ENCODE peak calls at places on chromosomes 4 and X, in six cellular contexts. One of them, this sample, is unnamed.

GRCh38 chr4:163672751-163673150 is 178.3 kb downstream of the TMA16 start:
- DNase-seq in stomach: no peak
- DNase-seq in HepG2: no peak
- DNase-seq in IMR-90: no peak
- DNase-seq in body of pancreas: no peak
- DNase-seq in lower leg skin: no peak
- DNase-seq in this sample: no peak

GRCh38 chr4:84879651-84880200 is 86.8 kb downstream of the WDFY3 start:
- DNase-seq in stomach: no peak
- DNase-seq in HepG2: no peak
- DNase-seq in IMR-90: peak; percentile 33
- DNase-seq in body of pancreas: no peak
- DNase-seq in lower leg skin: no peak
- DNase-seq in this sample: no peak

GRCh38 chr4:106565727-106566126 is 197.1 kb upstream of the GIMD1 start:
- DNase-seq in stomach: no peak
- DNase-seq in HepG2: no peak
- DNase-seq in IMR-90: no peak
- DNase-seq in body of pancreas: no peak
- DNase-seq in lower leg skin: peak; percentile 18
- DNase-seq in this sample: no peak

GRCh38 chrX:24294619-24295018 is 19.2 kb downstream of the SUPT20HL2 start:
- DNase-seq in stomach: no peak
- DNase-seq in HepG2: no peak
- DNase-seq in IMR-90: no peak
- DNase-seq in body of pancreas: peak; percentile 13
- DNase-seq in lower leg skin: no peak
- DNase-seq in this sample: peak; percentile 14

GRCh38 chrX:112865464-112866025 is 24.9 kb upstream of the AMOT start:
- DNase-seq in stomach: no peak
- DNase-seq in HepG2: no peak
- DNase-seq in IMR-90: no peak
- DNase-seq in body of pancreas: no peak
- DNase-seq in lower leg skin: no peak
- DNase-seq in this sample: no peak

GRCh38 chrX:137051978-137052640 is 18.3 kb upstream of the GPR101 start:
- DNase-seq in stomach: peak; percentile 62
- DNase-seq in HepG2: peak; percentile 21
- DNase-seq in IMR-90: peak; percentile 17
- DNase-seq in body of pancreas: peak; percentile 68
- DNase-seq in lower leg skin: no peak
- DNase-seq in this sample: peak; percentile 52

GRCh38 chr4:175386776-175387507 is 425.1 kb downstream of the GPM6A start:
- DNase-seq in stomach: no peak
- DNase-seq in HepG2: no peak
- DNase-seq in IMR-90: no peak
- DNase-seq in body of pancreas: no peak
- DNase-seq in lower leg skin: no peak
- DNase-seq in this sample: no peak

GRCh38 chr4:13984996-13985780 is 357.7 kb upstream of the BOD1L1 start:
- DNase-seq in stomach: no peak
- DNase-seq in HepG2: no peak
- DNase-seq in IMR-90: peak; percentile 50
- DNase-seq in body of pancreas: peak; percentile 15
- DNase-seq in lower leg skin: no peak
- DNase-seq in this sample: peak; percentile 52

GRCh38 chrX:141405486-141405877 is 163.2 kb upstream of the SPANXC start:
- DNase-seq in stomach: no peak
- DNase-seq in HepG2: no peak
- DNase-seq in IMR-90: no peak
- DNase-seq in body of pancreas: no peak
- DNase-seq in lower leg skin: no peak
- DNase-seq in this sample: no peak

GRCh38 chrX:10199212-10199611 is 42.4 kb downstream of the CLCN4 start:
- DNase-seq in stomach: no peak
- DNase-seq in HepG2: no peak
- DNase-seq in IMR-90: peak; percentile 67
- DNase-seq in body of pancreas: no peak
- DNase-seq in lower leg skin: peak; percentile 23
- DNase-seq in this sample: peak; percentile 23

DNA sequence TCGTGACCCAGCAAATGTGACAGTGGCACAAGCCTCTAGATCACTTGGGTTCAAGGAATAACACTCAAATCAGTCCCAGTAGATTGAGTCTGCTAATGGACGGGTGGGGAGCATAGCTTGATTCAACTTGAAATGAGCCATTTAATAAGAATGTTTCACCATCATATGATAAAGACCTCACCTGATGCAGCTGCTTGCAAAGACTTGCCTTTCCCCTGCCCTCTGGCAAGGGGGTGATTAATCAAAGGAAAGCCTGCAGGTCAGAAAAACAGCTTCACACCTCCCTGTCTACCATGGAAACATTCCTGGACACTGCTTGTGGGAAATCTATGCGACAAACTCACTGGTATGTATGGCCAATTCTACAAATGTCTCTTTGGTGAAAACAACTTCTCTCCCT is 54.5 kb downstream of the CD99L2 start:
- DNase-seq in stomach: no peak
- DNase-seq in HepG2: no peak
- DNase-seq in IMR-90: no peak
- DNase-seq in body of pancreas: no peak
- DNase-seq in lower leg skin: no peak
- DNase-seq in this sample: no peak
- TF ChIP-seq CTCF in stomach: no peak
- TF ChIP-seq CTCF in HepG2: no peak
- TF ChIP-seq CTCF in IMR-90: no peak
- TF ChIP-seq CTCF in body of pancreas: no peak
- TF ChIP-seq CTCF in lower leg skin: no peak
- TF ChIP-seq CTCF in this sample: no peak

DNA sequence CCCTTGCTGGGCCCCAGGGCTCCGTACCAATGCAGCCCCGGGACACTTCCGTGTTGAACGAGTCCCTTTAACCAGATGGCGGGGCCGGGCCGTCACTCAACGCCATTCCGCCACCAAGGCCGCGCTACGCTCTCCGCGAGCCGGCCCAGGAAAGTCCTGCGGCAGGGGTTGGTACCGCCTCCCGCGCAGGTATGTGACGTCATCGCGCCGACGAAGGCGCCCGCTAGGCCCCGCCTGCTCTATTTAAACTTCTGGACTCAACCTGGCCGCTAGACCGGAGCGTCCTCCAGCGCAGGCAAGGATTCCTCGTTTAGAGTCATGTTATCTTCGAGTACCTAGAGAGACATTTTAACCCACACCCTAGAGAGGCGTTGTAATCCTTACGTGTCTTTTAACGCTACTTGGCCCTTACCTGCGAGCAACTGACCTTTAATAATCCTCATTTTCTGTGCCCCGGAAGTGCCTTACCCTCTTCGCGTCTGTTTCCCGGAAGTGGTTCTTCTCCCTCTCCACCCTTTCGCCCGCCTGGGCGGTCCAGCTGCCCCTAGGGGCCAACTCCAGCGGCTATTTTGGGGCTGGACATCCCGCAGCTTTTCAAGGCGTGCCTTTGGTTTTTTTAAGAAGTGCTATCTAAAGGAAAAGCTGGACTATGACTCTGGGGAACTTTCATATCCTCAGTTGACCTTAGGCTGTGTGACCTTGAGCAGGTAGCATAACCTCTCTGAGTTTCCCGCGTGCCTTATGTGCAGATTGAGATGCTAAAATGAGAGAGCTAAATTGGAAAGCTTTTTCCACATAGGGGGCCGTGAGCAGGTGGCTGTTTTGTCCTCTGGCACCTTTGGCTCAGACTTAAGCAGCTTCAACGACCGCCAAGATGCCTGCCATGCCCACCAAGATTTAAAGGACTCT is at the start of gene PNPLA4:
- DNase-seq in stomach: peak; percentile 93
- DNase-seq in HepG2: peak; percentile 71
- DNase-seq in IMR-90: peak; percentile 64
- DNase-seq in body of pancreas: peak; percentile 93
- DNase-seq in lower leg skin: peak; percentile 55
- DNase-seq in this sample: peak; percentile 93
- TF ChIP-seq POLR2A in stomach: no peak
- TF ChIP-seq POLR2A in HepG2: peak; percentile 90
- TF ChIP-seq POLR2A in IMR-90: peak; percentile 48
- TF ChIP-seq POLR2A in body of pancreas: peak; percentile 77
- TF ChIP-seq POLR2A in lower leg skin: no peak
- TF ChIP-seq POLR2A in this sample: peak; percentile 62

DNA sequence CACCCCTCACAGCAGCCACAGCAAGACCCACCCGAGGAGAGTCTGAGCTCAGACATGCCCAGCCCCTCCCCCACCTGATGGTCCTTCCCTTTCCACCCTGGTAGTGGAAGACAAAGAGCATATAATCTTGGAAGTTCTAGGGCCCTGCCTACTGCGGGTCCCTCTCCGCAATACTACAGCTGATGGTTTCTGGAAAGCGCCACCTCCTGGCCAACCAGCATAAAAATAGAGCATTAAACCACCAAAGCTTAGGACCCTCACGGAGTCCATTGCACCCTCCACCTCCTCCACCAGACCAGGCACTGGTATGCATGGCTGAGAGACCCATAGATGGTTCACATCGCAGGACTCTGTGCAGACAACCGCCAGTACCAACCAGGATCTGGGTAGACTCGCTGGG is 78.2 kb downstream of the SH3BGRL start:
- DNase-seq in stomach: no peak
- DNase-seq in HepG2: no peak
- DNase-seq in IMR-90: no peak
- DNase-seq in body of pancreas: no peak
- DNase-seq in lower leg skin: no peak
- DNase-seq in this sample: no peak
- TF ChIP-seq CTCF in stomach: no peak
- TF ChIP-seq CTCF in HepG2: no peak
- TF ChIP-seq CTCF in IMR-90: peak; percentile 8
- TF ChIP-seq CTCF in body of pancreas: no peak
- TF ChIP-seq CTCF in lower leg skin: no peak
- TF ChIP-seq CTCF in this sample: no peak

DNA sequence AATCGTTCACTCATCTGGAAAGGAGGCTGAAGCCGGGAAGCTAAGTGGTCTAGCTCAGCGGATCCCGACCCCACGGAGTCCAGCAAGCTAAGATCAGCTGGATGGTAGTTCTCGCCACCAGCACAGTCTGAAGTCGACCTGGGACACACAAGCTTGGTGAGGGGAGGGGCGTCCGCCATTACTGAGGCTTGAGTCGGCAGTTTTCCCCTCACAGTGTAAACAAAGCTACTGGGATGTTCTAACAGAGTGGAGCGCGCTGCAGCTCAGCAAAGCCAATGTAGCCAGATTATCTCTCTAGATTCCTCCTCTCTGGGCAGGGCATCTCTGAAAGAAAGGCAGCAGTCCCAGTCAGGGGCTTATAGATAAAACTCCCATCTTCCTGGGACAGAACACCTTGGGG is 555.4 kb downstream of the BCOR start:
- DNase-seq in stomach: no peak
- DNase-seq in HepG2: no peak
- DNase-seq in IMR-90: no peak
- DNase-seq in body of pancreas: no peak
- DNase-seq in lower leg skin: no peak
- DNase-seq in this sample: no peak
- TF ChIP-seq POLR2A in stomach: no peak
- TF ChIP-seq POLR2A in HepG2: no peak
- TF ChIP-seq POLR2A in IMR-90: no peak
- TF ChIP-seq POLR2A in body of pancreas: no peak
- TF ChIP-seq POLR2A in lower leg skin: no peak
- TF ChIP-seq POLR2A in this sample: no peak

GRCh38 chrX:107449490-107450175 is at the start of gene FRMPD3:
- DNase-seq in stomach: no peak
- DNase-seq in HepG2: no peak
- DNase-seq in IMR-90: no peak
- DNase-seq in body of pancreas: no peak
- DNase-seq in lower leg skin: no peak
- DNase-seq in this sample: no peak

GRCh38 chrX:107448625-107449468 is 605 bp upstream of the FRMPD3 start:
- DNase-seq in stomach: no peak
- DNase-seq in HepG2: no peak
- DNase-seq in IMR-90: no peak
- DNase-seq in body of pancreas: peak; percentile 10
- DNase-seq in lower leg skin: no peak
- DNase-seq in this sample: peak; percentile 17

GRCh38 chrX:107451754-107452153 is 2.3 kb downstream of the FRMPD3 start:
- DNase-seq in stomach: no peak
- DNase-seq in HepG2: no peak
- DNase-seq in IMR-90: no peak
- DNase-seq in body of pancreas: no peak
- DNase-seq in lower leg skin: no peak
- DNase-seq in this sample: no peak

GRCh38 chrX:107447642-107448041 is 1.8 kb upstream of the FRMPD3 start:
- DNase-seq in stomach: no peak
- DNase-seq in HepG2: no peak
- DNase-seq in IMR-90: no peak
- DNase-seq in body of pancreas: no peak
- DNase-seq in lower leg skin: no peak
- DNase-seq in this sample: no peak

DNA sequence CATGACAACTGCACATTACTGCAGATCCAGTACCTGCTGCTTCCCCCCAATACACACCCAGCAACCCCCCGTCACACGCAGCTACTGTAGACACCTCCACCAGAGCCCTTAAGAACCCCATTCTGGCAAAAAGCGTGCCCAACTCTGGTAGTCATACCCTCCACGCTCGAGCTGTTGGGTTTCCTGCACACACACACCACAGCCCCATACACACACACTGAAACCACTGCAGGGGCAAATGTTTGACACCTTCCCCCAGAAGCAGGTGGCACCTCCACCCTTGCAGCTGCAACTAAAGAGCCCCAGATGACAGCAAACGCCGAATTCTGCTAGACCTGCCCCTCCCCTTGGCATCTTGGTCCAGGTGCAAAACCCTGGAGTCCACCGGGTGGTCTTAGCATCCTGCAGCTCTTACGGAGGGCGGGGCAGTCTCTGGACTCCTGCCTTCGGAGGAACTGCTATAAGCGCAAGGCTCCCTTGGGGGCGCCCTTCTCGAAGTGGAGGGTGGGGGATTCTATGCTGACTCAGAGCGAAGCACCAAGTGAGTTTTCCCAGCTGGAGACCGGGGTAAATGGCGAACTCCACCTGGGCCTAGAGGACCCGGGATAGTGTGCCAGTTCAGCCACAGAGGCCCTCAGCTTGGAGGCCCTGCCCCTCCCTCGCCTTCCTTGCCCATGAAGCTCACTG is 1.5 kb downstream of the FRMPD3 start:
- DNase-seq in stomach: no peak
- DNase-seq in HepG2: no peak
- DNase-seq in IMR-90: no peak
- DNase-seq in body of pancreas: no peak
- DNase-seq in lower leg skin: no peak
- DNase-seq in this sample: no peak
- TF ChIP-seq CTCF in stomach: no peak
- TF ChIP-seq CTCF in HepG2: no peak
- TF ChIP-seq CTCF in IMR-90: no peak
- TF ChIP-seq CTCF in body of pancreas: no peak
- TF ChIP-seq CTCF in lower leg skin: no peak
- TF ChIP-seq CTCF in this sample: no peak

GRCh38 chrX:13734278-13735172 is at the start of the genes OFD1 and TRAPPC2:
- DNase-seq in stomach: peak; percentile 95
- DNase-seq in HepG2: peak; percentile 88
- DNase-seq in IMR-90: peak; percentile 97
- DNase-seq in body of pancreas: peak; percentile 97
- DNase-seq in lower leg skin: peak; percentile 90
- DNase-seq in this sample: peak; percentile 96
- TF ChIP-seq POLR2A in stomach: peak; percentile 82
- TF ChIP-seq POLR2A in HepG2: peak; percentile 89
- TF ChIP-seq POLR2A in IMR-90: peak; percentile 95
- TF ChIP-seq POLR2A in body of pancreas: peak; percentile 98
- TF ChIP-seq POLR2A in lower leg skin: peak; percentile 57
- TF ChIP-seq POLR2A in this sample: peak; percentile 95

GRCh38 chr4:152099555-152099954 is 338.7 kb upstream of the GATB start:
- DNase-seq in stomach: no peak
- DNase-seq in HepG2: no peak
- DNase-seq in IMR-90: no peak
- DNase-seq in body of pancreas: no peak
- DNase-seq in lower leg skin: no peak
- DNase-seq in this sample: no peak
- TF ChIP-seq CTCF in stomach: no peak
- TF ChIP-seq CTCF in HepG2: no peak
- TF ChIP-seq CTCF in IMR-90: no peak
- TF ChIP-seq CTCF in body of pancreas: no peak
- TF ChIP-seq CTCF in lower leg skin: no peak
- TF ChIP-seq CTCF in this sample: no peak